ENCODE peak calls at places on chromosomes 13 and 19, in four cellular contexts. One of them, this sample, is unnamed.

GRCh38 chr13:98657506-98658085 is 80.7 kb upstream of the STK24 start:
- DNase-seq in cardiac muscle cell: no peak
- DNase-seq in stimulated activated CD4-positive, alpha-beta T cell treated with anti-CD3 and anti-CD28 coated beads, Interleukin-1b, Interleukin-23, amount 100 ng/mL, for 24 hours: no peak
- DNase-seq in WTC11: no peak
- DNase-seq in this sample: no peak

GRCh38 chr13:39189778-39190177 is 151.5 kb downstream of the NHLRC3 start:
- DNase-seq in cardiac muscle cell: no peak
- DNase-seq in stimulated activated CD4-positive, alpha-beta T cell treated with anti-CD3 and anti-CD28 coated beads, Interleukin-1b, Interleukin-23, amount 100 ng/mL, for 24 hours: no peak
- DNase-seq in WTC11: no peak
- DNase-seq in this sample: no peak

GRCh38 chr13:47499358-47500150 is 501.5 kb downstream of the SUCLA2 start:
- DNase-seq in cardiac muscle cell: peak; percentile 71
- DNase-seq in stimulated activated CD4-positive, alpha-beta T cell treated with anti-CD3 and anti-CD28 coated beads, Interleukin-1b, Interleukin-23, amount 100 ng/mL, for 24 hours: no peak
- DNase-seq in WTC11: no peak
- DNase-seq in this sample: no peak

GRCh38 chr13:52837850-52838249 is 10.6 kb downstream of the PCDH8 start:
- DNase-seq in cardiac muscle cell: no peak
- DNase-seq in stimulated activated CD4-positive, alpha-beta T cell treated with anti-CD3 and anti-CD28 coated beads, Interleukin-1b, Interleukin-23, amount 100 ng/mL, for 24 hours: no peak
- DNase-seq in WTC11: no peak
- DNase-seq in this sample: no peak

GRCh38 chr13:71242191-71242590 is 624.8 kb downstream of the DACH1 start:
- DNase-seq in cardiac muscle cell: peak; percentile 7
- DNase-seq in stimulated activated CD4-positive, alpha-beta T cell treated with anti-CD3 and anti-CD28 coated beads, Interleukin-1b, Interleukin-23, amount 100 ng/mL, for 24 hours: no peak
- DNase-seq in WTC11: no peak
- DNase-seq in this sample: peak; percentile 15

GRCh38 chr19:47094557-47095517 is 18.7 kb downstream of the ZC3H4 start:
- DNase-seq in cardiac muscle cell: no peak
- DNase-seq in stimulated activated CD4-positive, alpha-beta T cell treated with anti-CD3 and anti-CD28 coated beads, Interleukin-1b, Interleukin-23, amount 100 ng/mL, for 24 hours: no peak
- DNase-seq in WTC11: no peak
- DNase-seq in this sample: no peak

GRCh38 chr13:38819053-38819452 is 132.2 kb downstream of the FREM2 start:
- DNase-seq in cardiac muscle cell: peak; percentile 36
- DNase-seq in stimulated activated CD4-positive, alpha-beta T cell treated with anti-CD3 and anti-CD28 coated beads, Interleukin-1b, Interleukin-23, amount 100 ng/mL, for 24 hours: no peak
- DNase-seq in WTC11: no peak
- DNase-seq in this sample: no peak

GRCh38 chr13:51935326-51936171 is 73.8 kb downstream of the CCDC70 start:
- DNase-seq in cardiac muscle cell: peak; percentile 20
- DNase-seq in stimulated activated CD4-positive, alpha-beta T cell treated with anti-CD3 and anti-CD28 coated beads, Interleukin-1b, Interleukin-23, amount 100 ng/mL, for 24 hours: no peak
- DNase-seq in WTC11: peak; percentile 63
- DNase-seq in this sample: no peak

GRCh38 chr13:29733069-29733700 is 117.2 kb downstream of the UBL3 start:
- DNase-seq in cardiac muscle cell: no peak
- DNase-seq in stimulated activated CD4-positive, alpha-beta T cell treated with anti-CD3 and anti-CD28 coated beads, Interleukin-1b, Interleukin-23, amount 100 ng/mL, for 24 hours: no peak
- DNase-seq in WTC11: no peak
- DNase-seq in this sample: no peak

GRCh38 chr13:99280166-99280565 is 22.0 kb upstream of the GPR18 start:
- DNase-seq in cardiac muscle cell: no peak
- DNase-seq in stimulated activated CD4-positive, alpha-beta T cell treated with anti-CD3 and anti-CD28 coated beads, Interleukin-1b, Interleukin-23, amount 100 ng/mL, for 24 hours: no peak
- DNase-seq in WTC11: no peak
- DNase-seq in this sample: no peak

GRCh38 chr19:35202722-35203674 is 25.5 kb downstream of the FAM187B start:
- DNase-seq in cardiac muscle cell: no peak
- DNase-seq in stimulated activated CD4-positive, alpha-beta T cell treated with anti-CD3 and anti-CD28 coated beads, Interleukin-1b, Interleukin-23, amount 100 ng/mL, for 24 hours: no peak
- DNase-seq in WTC11: peak; percentile 54
- DNase-seq in this sample: no peak

GRCh38 chr19:46303702-46304397 is 7.0 kb downstream of the HIF3A start:
- DNase-seq in cardiac muscle cell: peak; percentile 65
- DNase-seq in stimulated activated CD4-positive, alpha-beta T cell treated with anti-CD3 and anti-CD28 coated beads, Interleukin-1b, Interleukin-23, amount 100 ng/mL, for 24 hours: no peak
- DNase-seq in WTC11: peak; percentile 100
- DNase-seq in this sample: peak; percentile 62

GRCh38 chr13:111187879-111188643 is 73.0 kb downstream of the ARHGEF7 start:
- DNase-seq in cardiac muscle cell: peak; percentile 47
- DNase-seq in stimulated activated CD4-positive, alpha-beta T cell treated with anti-CD3 and anti-CD28 coated beads, Interleukin-1b, Interleukin-23, amount 100 ng/mL, for 24 hours: no peak
- DNase-seq in WTC11: no peak
- DNase-seq in this sample: peak; percentile 68

GRCh38 chr13:99969934-99970760 is 1.4 kb downstream of the ZIC5 start:
- DNase-seq in cardiac muscle cell: no peak
- DNase-seq in stimulated activated CD4-positive, alpha-beta T cell treated with anti-CD3 and anti-CD28 coated beads, Interleukin-1b, Interleukin-23, amount 100 ng/mL, for 24 hours: no peak
- DNase-seq in WTC11: peak; percentile 81
- DNase-seq in this sample: peak; percentile 77

GRCh38 chr13:44471686-44472085 is 98.1 kb downstream of the SERP2 start:
- DNase-seq in cardiac muscle cell: peak; percentile 38
- DNase-seq in stimulated activated CD4-positive, alpha-beta T cell treated with anti-CD3 and anti-CD28 coated beads, Interleukin-1b, Interleukin-23, amount 100 ng/mL, for 24 hours: no peak
- DNase-seq in WTC11: no peak
- DNase-seq in this sample: no peak